ENCODE peak calls at places on chromosomes 13 and 19, in four cellular contexts. Z is colonic mucosa; E is pancreas; C is activated CD4-positive, alpha-beta T cell treated with anti-CD3 and anti-CD28 coated beads for 24 hours. X is an unnamed sample.

GRCh38 chr19:6271721-6272410 is 7.9 kb downstream of the MLLT1 start:
- DNase-seq in Z (peak), E (peak), C (no peak), X (peak)

GRCh38 chr19:16370671-16371391 is 46.2 kb downstream of the KLF2 start:
- DNase-seq in Z (no peak), E (no peak), C (no peak), X (peak)

GRCh38 chr19:10692673-10693264 is 8.5 kb upstream of the QTRT1 start:
- DNase-seq in Z (no peak), E (no peak), C (no peak), X (no peak)

GRCh38 chr19:33424181-33424580 is 50.7 kb downstream of the CEBPG start:
- DNase-seq in Z (no peak), E (no peak), C (no peak), X (no peak)

GRCh38 chr13:30738526-30738925 is 3.2 kb downstream of the ALOX5AP start:
- DNase-seq in Z (no peak), E (no peak), C (no peak), X (no peak)

GRCh38 chr19:38099966-38100365 is 124.1 kb downstream of the DPF1 start:
- DNase-seq in Z (no peak), E (no peak), C (no peak), X (no peak)

GRCh38 chr13:92017737-92018136 is 619.3 kb downstream of the GPC5 start:
- DNase-seq in Z (no peak), E (no peak), C (no peak), X (no peak)

GRCh38 chr19:1223018-1223855 is 14.6 kb downstream of the CBARP start:
- DNase-seq in Z (no peak), E (no peak), C (no peak), X (no peak)

GRCh38 chr19:32718286-32718685 is 1.3 kb upstream of the TDRD12 start:
- DNase-seq in Z (no peak), E (no peak), C (no peak), X (no peak)

GRCh38 chr19:18496167-18496979 is 25.5 kb downstream of the ELL start:
- DNase-seq in Z (peak), E (peak), C (peak), X (no peak)

GRCh38 chr13:90336507-90336906 is 1011.0 kb upstream of the MIR17HG start:
- DNase-seq in Z (no peak), E (no peak), C (no peak), X (no peak)

GRCh38 chr19:8216357-8216756 is 7.2 kb downstream of the CERS4 start:
- DNase-seq in Z (no peak), E (no peak), C (no peak), X (no peak)

GRCh38 chr19:1210227-1210538 is 4.6 kb downstream of the STK11 start:
- DNase-seq in Z (no peak), E (no peak), C (no peak), X (no peak)

GRCh38 chr19:44689290-44690130 is 9.4 kb upstream of the CEACAM16 start:
- DNase-seq in Z (peak), E (peak), C (peak), X (peak)

GRCh38 chr19:9986787-9987281 is 23.5 kb downstream of the COL5A3 start:
- DNase-seq in Z (no peak), E (peak), C (no peak), X (peak)

X was measured in Right ventricle myocardium superior.